ENCODE peak calls at places on chromosomes 7 and 10, in six cellular contexts. Y, A, H, I, K and G are unnamed samples.

GRCh38 chr10:11068861-11069633 is 51.4 kb downstream of the CELF2 start:
- ATAC-seq in I (no peak), A (no peak), Y (no peak), H (no peak), K (no peak), G (no peak)

GRCh38 chr10:62007145-62007544 is 105.6 kb downstream of the ARID5B start:
- ATAC-seq in I (no peak), Y (no peak), A (no peak), K (no peak), H (no peak), G (no peak)

GRCh38 chr10:83222832-83223742 is 916.2 kb upstream of the GHITM start:
- ATAC-seq in A (no peak), I (no peak), H (no peak), Y (no peak), K (no peak), G (no peak)

GRCh38 chr7:151100921-151101320 is 14.6 kb downstream of the AGAP3 start:
- ATAC-seq in Y (no peak), K (no peak), H (no peak), A (no peak), I (no peak), G (no peak)

GRCh38 chr7:29274156-29275017 is 79.8 kb downstream of the CHN2 start:
- ATAC-seq in K (no peak), Y (no peak), H (no peak), I (no peak), A (no peak), G (no peak)

GRCh38 chr7:27929127-27929526 is 189.2 kb downstream of the TAX1BP1 start:
- ATAC-seq in I (no peak), Y (peak), A (no peak), H (no peak), K (no peak), G (no peak)

GRCh38 chr7:150734293-150734692 is 2.9 kb upstream of the GIMAP5 start:
- ATAC-seq in I (peak), A (no peak), K (peak), H (no peak), Y (no peak), G (no peak)

GRCh38 chr7:121158665-121159064 is 170.1 kb upstream of the WNT16 start:
- ATAC-seq in Y (no peak), I (no peak), K (no peak), H (no peak), A (no peak), G (no peak)

GRCh38 chr10:51196508-51197175 is 122.4 kb downstream of the PRKG1 start:
- ATAC-seq in I (no peak), K (no peak), A (no peak), H (no peak), Y (no peak), G (no peak)

GRCh38 chr7:35254496-35255416 is 856 bp upstream of the TBX20 start:
- ATAC-seq in I (no peak), Y (no peak), H (no peak), K (no peak), A (no peak), G (no peak)